ENCODE peak calls at places on chromosome 5, in six cellular contexts. E, I, O, X, W and G are unnamed samples.

GRCh38 chr5:56112526-56113121 is 117.9 kb upstream of the IL6ST start:
- DNase-seq in E (peak; percentile 14), I (no peak), O (no peak), X (peak; percentile 49), W (no peak), G (peak; percentile 92)

GRCh38 chr5:21219255-21219654 is 1231.3 kb upstream of the CDH18 start:
- DNase-seq in E (peak; percentile 91), I (peak; percentile 5), O (no peak), X (no peak), W (peak; percentile 53), G (peak; percentile 17)

GRCh38 chr5:125696762-125697161 is 726.4 kb upstream of the GRAMD2B start:
- DNase-seq in E (peak; percentile 69), I (no peak), O (no peak), X (peak; percentile 87), W (peak; percentile 97), G (peak; percentile 87)

GRCh38 chr5:75018805-75019587 is 33.4 kb downstream of the GCNT4 start:
- DNase-seq in E (no peak), I (no peak), O (no peak), X (no peak), W (no peak), G (no peak)

GRCh38 chr5:34771076-34771475 is 67.9 kb upstream of the TTC23L start:
- DNase-seq in E (no peak), I (no peak), O (no peak), X (no peak), W (no peak), G (no peak)

GRCh38 chr5:34740306-34740891 is 84.3 kb downstream of the RAI14 start:
- DNase-seq in E (no peak), I (no peak), O (no peak), X (no peak), W (no peak), G (no peak)

GRCh38 chr5:97046270-97046982 is 96.0 kb downstream of the LIX1 start:
- DNase-seq in E (peak; percentile 22), I (peak; percentile 72), O (no peak), X (peak; percentile 25), W (peak; percentile 8), G (peak; percentile 10)

GRCh38 chr5:119342414-119342813 is 13.4 kb upstream of the TNFAIP8 start:
- DNase-seq in E (no peak), I (no peak), O (no peak), X (no peak), W (no peak), G (no peak)

GRCh38 chr5:136328097-136328496 is 37.2 kb downstream of the TRPC7 start:
- DNase-seq in E (no peak), I (no peak), O (no peak), X (no peak), W (no peak), G (no peak)

GRCh38 chr5:139141410-139141809 is 56.8 kb downstream of the SIL1 start:
- DNase-seq in E (no peak), I (no peak), O (no peak), X (no peak), W (no peak), G (no peak)

GRCh38 chr5:73497537-73498056 is 645 bp upstream of the BTF3 start:
- DNase-seq in E (no peak), I (peak; percentile 75), O (no peak), X (no peak), W (peak; percentile 23), G (peak; percentile 27)

GRCh38 chr5:107554776-107555424 is 115.8 kb downstream of the EFNA5 start:
- DNase-seq in E (no peak), I (no peak), O (no peak), X (no peak), W (no peak), G (no peak)

GRCh38 chr5:74616236-74617146 is 24.0 kb downstream of the ENC1 start:
- DNase-seq in E (no peak), I (no peak), O (no peak), X (no peak), W (no peak), G (no peak)

GRCh38 chr5:108003178-108003577 is 332.4 kb upstream of the EFNA5 start:
- DNase-seq in E (no peak), I (no peak), O (no peak), X (peak; percentile 61), W (peak; percentile 47), G (peak; percentile 79)

GRCh38 chr5:116733995-116734716 is 159.5 kb upstream of the SEMA6A start:
- DNase-seq in E (no peak), I (peak; percentile 43), O (no peak), X (no peak), W (no peak), G (no peak)

GRCh38 chr5:170006016-170006415 is 25.7 kb upstream of the INSYN2B start:
- DNase-seq in E (no peak), I (peak; percentile 87), O (no peak), X (no peak), W (no peak), G (no peak)

GRCh38 chr5:670396-671270 is 22.5 kb downstream of the TPPP start:
- DNase-seq in E (no peak), I (no peak), O (no peak), X (no peak), W (no peak), G (no peak)

GRCh38 chr5:147565524-147565923 is 55.7 kb upstream of the DPYSL3 start:
- DNase-seq in E (peak; percentile 81), I (peak; percentile 11), O (no peak), X (peak; percentile 81), W (peak; percentile 95), G (peak; percentile 34)

GRCh38 chr5:148697821-148698196 is 43.5 kb upstream of the HTR4 start:
- DNase-seq in E (no peak), I (no peak), O (no peak), X (no peak), W (no peak), G (no peak)

GRCh38 chr5:117568622-117569021 is 994.0 kb upstream of the SEMA6A start:
- DNase-seq in E (no peak), I (no peak), O (no peak), X (no peak), W (no peak), G (peak; percentile 16)

GRCh38 chr5:83145241-83145640 is 67.9 kb downstream of the XRCC4 start:
- DNase-seq in E (no peak), I (no peak), O (no peak), X (peak; percentile 40), W (peak; percentile 18), G (peak; percentile 13)

GRCh38 chr5:112412370-112412769 is 6.7 kb downstream of the EPB41L4A start:
- DNase-seq in E (peak; percentile 70), I (no peak), O (no peak), X (no peak), W (no peak), G (no peak)

GRCh38 chr5:144205141-144205551 is 34.5 kb downstream of the KCTD16 start:
- DNase-seq in E (peak; percentile 9), I (peak; percentile 51), O (no peak), X (peak; percentile 50), W (peak; percentile 45), G (peak; percentile 86)

GRCh38 chr5:39815701-39816100 is 390.9 kb upstream of the DAB2 start:
- DNase-seq in E (no peak), I (no peak), O (no peak), X (no peak), W (no peak), G (peak; percentile 13)

GRCh38 chr5:166722939-166723338 is 1568.5 kb upstream of the WWC1 start:
- DNase-seq in E (peak; percentile 32), I (peak; percentile 62), O (no peak), X (no peak), W (peak; percentile 44), G (no peak)

GRCh38 chr5:94241288-94241651 is 377.1 kb downstream of the KIAA0825 start:
- DNase-seq in E (peak; percentile 77), I (no peak), O (peak; percentile 62), X (peak; percentile 38), W (peak; percentile 92), G (peak; percentile 50)

GRCh38 chr5:134018154-134018985 is 13.6 kb upstream of the VDAC1 start:
- DNase-seq in E (peak; percentile 91), I (no peak), O (no peak), X (peak; percentile 22), W (peak; percentile 8), G (no peak)
- H3K9ac ChIP-seq in E (peak overlapping the region; percentile 72), I (no peak overlapping the region), O (no peak overlapping the region), X (no peak overlapping the region), W (no peak overlapping the region), G (no peak overlapping the region)

GRCh38 chr5:150521522-150521817 is 13.5 kb downstream of the NDST1 start:
- DNase-seq in E (no peak), I (no peak), O (no peak), X (no peak), W (no peak), G (no peak)

GRCh38 chr5:150521939-150522503 is 14.1 kb downstream of the NDST1 start:
- DNase-seq in E (no peak), I (no peak), O (no peak), X (no peak), W (no peak), G (no peak)

GRCh38 chr5:150519560-150519945 is 11.6 kb downstream of the NDST1 start:
- DNase-seq in E (no peak), I (no peak), O (no peak), X (no peak), W (no peak), G (no peak)

GRCh38 chr5:150519978-150520377 is 12.0 kb downstream of the NDST1 start:
- DNase-seq in E (no peak), I (no peak), O (no peak), X (no peak), W (no peak), G (no peak)

GRCh38 chr5:150520747-150521521 is 13.0 kb downstream of the NDST1 start:
- DNase-seq in E (no peak), I (no peak), O (no peak), X (no peak), W (no peak), G (no peak)
- H3K4me1 ChIP-seq in E (peaks cover 17% of the 10 kb centered on the region), I (peaks cover 5% of the 10 kb centered on the region), O (peaks cover 18% of the 10 kb centered on the region), X (peaks cover 42% of the 10 kb centered on the region), W (peaks cover 51% of the 10 kb centered on the region), G (peaks cover 48% of the 10 kb centered on the region)

DNA sequence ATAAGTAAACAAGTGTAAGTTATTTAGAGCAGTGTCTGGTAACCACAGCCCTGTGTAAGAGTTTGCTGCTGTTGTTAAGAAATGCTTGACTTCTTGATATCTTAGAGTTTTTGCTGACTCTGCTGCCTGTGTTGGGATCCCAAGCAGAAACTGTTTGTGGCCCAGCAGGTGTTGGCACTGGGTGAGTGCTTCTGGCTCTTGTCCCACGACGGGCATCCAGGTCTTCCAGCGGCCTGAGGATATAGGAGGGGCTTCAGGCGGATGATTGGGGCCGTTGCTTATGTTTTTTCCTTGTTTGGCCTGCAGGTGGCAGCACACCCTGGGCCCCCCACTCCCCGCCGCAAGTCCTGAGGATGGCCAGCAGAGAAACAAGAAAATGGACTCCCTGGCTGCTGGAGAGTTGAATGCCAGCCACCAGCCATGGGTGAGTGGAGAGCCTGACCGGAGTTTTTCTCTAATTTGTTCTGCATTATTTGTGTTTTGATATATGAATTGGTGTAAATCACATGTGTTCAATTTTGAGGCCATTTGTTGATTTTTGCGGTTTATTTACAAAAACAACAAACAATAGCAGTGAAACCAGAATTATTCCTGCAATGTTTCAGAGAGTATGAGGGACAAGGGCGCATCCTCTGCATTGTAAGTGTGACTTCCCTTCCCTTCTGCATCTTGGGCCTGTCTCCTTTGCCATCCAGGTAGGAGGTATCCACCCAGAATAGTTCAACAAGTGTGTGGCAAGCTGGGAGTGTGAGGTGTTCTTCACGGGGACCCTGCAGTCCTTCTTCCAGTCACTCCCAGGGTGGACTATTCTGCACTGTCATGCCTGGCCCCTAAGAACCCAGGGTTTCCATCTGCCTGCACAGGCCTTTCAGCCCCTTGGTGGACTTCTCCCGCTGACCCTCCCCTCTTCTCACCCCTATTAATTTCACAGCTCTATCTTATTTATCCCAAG is 50.3 kb downstream of the SLC22A5 start:
- DNase-seq in E (peak; percentile 68), I (peak; percentile 88), O (peak; percentile 56), X (peak; percentile 72), W (peak; percentile 48), G (peak; percentile 87)
- H3K9ac ChIP-seq in E (no peak overlapping the region), I (no peak overlapping the region), O (peak overlapping the region; percentile 38), X (no peak overlapping the region), W (peak overlapping the region; percentile 30), G (peak overlapping the region; percentile 55)

GRCh38 chr5:37496902-37497445 is 117.9 kb downstream of the WDR70 start:
- DNase-seq in E (no peak), I (no peak), O (no peak), X (no peak), W (no peak), G (no peak)
- H3K4me1 ChIP-seq in E (peaks cover 31% of the 10 kb centered on the region), I (no peaks in the 10 kb centered on the region), O (peaks cover 27% of the 10 kb centered on the region), X (peaks cover 4% of the 10 kb centered on the region), W (no peaks in the 10 kb centered on the region), G (peaks cover 25% of the 10 kb centered on the region)